ENCODE peak calls at places on chromosomes 5 and 9, in eight cellular contexts. One of them, this sample, is unnamed.

GRCh38 chr5:149801307-149801985 is 71.3 kb downstream of the PPARGC1B start:
- DNase-seq in activated T-helper 1 cell treated with anti-CD3 and anti-CD28 coated beads, Interleukin-2, amount 50 U/mL, for 16 hours: no peak
- DNase-seq in H4: no peak
- DNase-seq in GM12865: peak; percentile 30
- DNase-seq in T-helper 1 cell: no peak
- DNase-seq in nucleus accumbens: no peak
- DNase-seq in activated B cell treated with CpG ODN at 0.5 μM for 24 hours: no peak
- DNase-seq in substantia nigra: no peak
- DNase-seq in this sample: no peak

GRCh38 chr5:14958196-14958595 is 86.6 kb upstream of the ANKH start:
- DNase-seq in activated T-helper 1 cell treated with anti-CD3 and anti-CD28 coated beads, Interleukin-2, amount 50 U/mL, for 16 hours: no peak
- DNase-seq in T-helper 1 cell: no peak
- DNase-seq in GM12865: no peak
- DNase-seq in nucleus accumbens: no peak
- DNase-seq in substantia nigra: no peak
- DNase-seq in H4: no peak
- DNase-seq in activated B cell treated with CpG ODN at 0.5 μM for 24 hours: no peak
- DNase-seq in this sample: no peak

GRCh38 chr9:134858051-134858841 is 22.4 kb upstream of the FCN2 start:
- DNase-seq in GM12865: peak; percentile 85
- DNase-seq in nucleus accumbens: peak; percentile 2
- DNase-seq in T-helper 1 cell: no peak
- DNase-seq in H4: peak; percentile 55
- DNase-seq in activated B cell treated with CpG ODN at 0.5 μM for 24 hours: no peak
- DNase-seq in activated T-helper 1 cell treated with anti-CD3 and anti-CD28 coated beads, Interleukin-2, amount 50 U/mL, for 16 hours: no peak
- DNase-seq in substantia nigra: no peak
- DNase-seq in this sample: no peak

GRCh38 chr9:117245225-117245624 is 169.6 kb downstream of the ASTN2 start:
- DNase-seq in T-helper 1 cell: no peak
- DNase-seq in GM12865: no peak
- DNase-seq in activated T-helper 1 cell treated with anti-CD3 and anti-CD28 coated beads, Interleukin-2, amount 50 U/mL, for 16 hours: no peak
- DNase-seq in activated B cell treated with CpG ODN at 0.5 μM for 24 hours: no peak
- DNase-seq in nucleus accumbens: no peak
- DNase-seq in H4: no peak
- DNase-seq in substantia nigra: peak; percentile 2
- DNase-seq in this sample: no peak

GRCh38 chr5:194603-195209 is 3.4 kb downstream of the LRRC14B start:
- DNase-seq in substantia nigra: no peak
- DNase-seq in T-helper 1 cell: no peak
- DNase-seq in H4: no peak
- DNase-seq in GM12865: no peak
- DNase-seq in activated T-helper 1 cell treated with anti-CD3 and anti-CD28 coated beads, Interleukin-2, amount 50 U/mL, for 16 hours: no peak
- DNase-seq in activated B cell treated with CpG ODN at 0.5 μM for 24 hours: no peak
- DNase-seq in nucleus accumbens: no peak
- DNase-seq in this sample: no peak

GRCh38 chr9:16708638-16709435 is 161.6 kb downstream of the BNC2 start:
- DNase-seq in activated T-helper 1 cell treated with anti-CD3 and anti-CD28 coated beads, Interleukin-2, amount 50 U/mL, for 16 hours: no peak
- DNase-seq in T-helper 1 cell: no peak
- DNase-seq in nucleus accumbens: no peak
- DNase-seq in substantia nigra: no peak
- DNase-seq in H4: no peak
- DNase-seq in GM12865: no peak
- DNase-seq in activated B cell treated with CpG ODN at 0.5 μM for 24 hours: no peak
- DNase-seq in this sample: no peak

GRCh38 chr9:110579763-110580255 is 268 bp upstream of the SVEP1 start:
- DNase-seq in H4: peak; percentile 8
- DNase-seq in nucleus accumbens: peak; percentile 49
- DNase-seq in T-helper 1 cell: no peak
- DNase-seq in activated T-helper 1 cell treated with anti-CD3 and anti-CD28 coated beads, Interleukin-2, amount 50 U/mL, for 16 hours: no peak
- DNase-seq in activated B cell treated with CpG ODN at 0.5 μM for 24 hours: no peak
- DNase-seq in GM12865: no peak
- DNase-seq in substantia nigra: peak; percentile 11
- DNase-seq in this sample: peak; percentile 30

GRCh38 chr9:112063151-112063550 is 111.9 kb downstream of the SUSD1 start:
- DNase-seq in T-helper 1 cell: no peak
- DNase-seq in GM12865: no peak
- DNase-seq in nucleus accumbens: no peak
- DNase-seq in activated B cell treated with CpG ODN at 0.5 μM for 24 hours: no peak
- DNase-seq in H4: no peak
- DNase-seq in activated T-helper 1 cell treated with anti-CD3 and anti-CD28 coated beads, Interleukin-2, amount 50 U/mL, for 16 hours: no peak
- DNase-seq in substantia nigra: no peak
- DNase-seq in this sample: no peak

GRCh38 chr5:32767948-32768427 is 56.9 kb downstream of the NPR3 start:
- DNase-seq in nucleus accumbens: no peak
- DNase-seq in activated B cell treated with CpG ODN at 0.5 μM for 24 hours: no peak
- DNase-seq in activated T-helper 1 cell treated with anti-CD3 and anti-CD28 coated beads, Interleukin-2, amount 50 U/mL, for 16 hours: no peak
- DNase-seq in H4: peak; percentile 92
- DNase-seq in substantia nigra: no peak
- DNase-seq in GM12865: no peak
- DNase-seq in T-helper 1 cell: no peak
- DNase-seq in this sample: no peak

GRCh38 chr5:72166070-72166979 is 59.0 kb downstream of the MAP1B start:
- DNase-seq in nucleus accumbens: peak; percentile 49
- DNase-seq in H4: peak; percentile 85
- DNase-seq in GM12865: no peak
- DNase-seq in activated B cell treated with CpG ODN at 0.5 μM for 24 hours: no peak
- DNase-seq in activated T-helper 1 cell treated with anti-CD3 and anti-CD28 coated beads, Interleukin-2, amount 50 U/mL, for 16 hours: no peak
- DNase-seq in substantia nigra: peak; percentile 65
- DNase-seq in T-helper 1 cell: no peak
- DNase-seq in this sample: peak; percentile 74

GRCh38 chr5:112183103-112183634 is 235.9 kb downstream of the EPB41L4A start:
- DNase-seq in GM12865: no peak
- DNase-seq in activated B cell treated with CpG ODN at 0.5 μM for 24 hours: no peak
- DNase-seq in activated T-helper 1 cell treated with anti-CD3 and anti-CD28 coated beads, Interleukin-2, amount 50 U/mL, for 16 hours: no peak
- DNase-seq in T-helper 1 cell: no peak
- DNase-seq in nucleus accumbens: no peak
- DNase-seq in H4: no peak
- DNase-seq in substantia nigra: no peak
- DNase-seq in this sample: no peak

GRCh38 chr5:139689631-139690384 is 41.7 kb downstream of the CXXC5 start:
- DNase-seq in GM12865: peak; percentile 56
- DNase-seq in nucleus accumbens: peak; percentile 58
- DNase-seq in H4: no peak
- DNase-seq in substantia nigra: no peak
- DNase-seq in T-helper 1 cell: no peak
- DNase-seq in activated B cell treated with CpG ODN at 0.5 μM for 24 hours: no peak
- DNase-seq in activated T-helper 1 cell treated with anti-CD3 and anti-CD28 coated beads, Interleukin-2, amount 50 U/mL, for 16 hours: no peak
- DNase-seq in this sample: peak; percentile 75

GRCh38 chr5:154342211-154342610 is 103.6 kb upstream of the SAP30L start:
- DNase-seq in activated B cell treated with CpG ODN at 0.5 μM for 24 hours: no peak
- DNase-seq in substantia nigra: no peak
- DNase-seq in H4: no peak
- DNase-seq in activated T-helper 1 cell treated with anti-CD3 and anti-CD28 coated beads, Interleukin-2, amount 50 U/mL, for 16 hours: no peak
- DNase-seq in GM12865: no peak
- DNase-seq in T-helper 1 cell: no peak
- DNase-seq in nucleus accumbens: no peak
- DNase-seq in this sample: no peak

GRCh38 chr5:9380108-9380507 is 165.8 kb downstream of the SEMA5A start:
- DNase-seq in activated T-helper 1 cell treated with anti-CD3 and anti-CD28 coated beads, Interleukin-2, amount 50 U/mL, for 16 hours: no peak
- DNase-seq in nucleus accumbens: no peak
- DNase-seq in GM12865: no peak
- DNase-seq in H4: no peak
- DNase-seq in substantia nigra: no peak
- DNase-seq in T-helper 1 cell: no peak
- DNase-seq in activated B cell treated with CpG ODN at 0.5 μM for 24 hours: no peak
- DNase-seq in this sample: no peak

GRCh38 chr5:154653764-154654483 is 101.3 kb upstream of the LARP1 start:
- DNase-seq in nucleus accumbens: no peak
- DNase-seq in activated B cell treated with CpG ODN at 0.5 μM for 24 hours: no peak
- DNase-seq in activated T-helper 1 cell treated with anti-CD3 and anti-CD28 coated beads, Interleukin-2, amount 50 U/mL, for 16 hours: no peak
- DNase-seq in T-helper 1 cell: no peak
- DNase-seq in substantia nigra: no peak
- DNase-seq in GM12865: no peak
- DNase-seq in H4: no peak
- DNase-seq in this sample: no peak

GRCh38 chr5:172005708-172006377 is 595 bp downstream of the FBXW11 start:
- DNase-seq in nucleus accumbens: peak; percentile 46
- DNase-seq in activated B cell treated with CpG ODN at 0.5 μM for 24 hours: no peak
- DNase-seq in H4: no peak
- DNase-seq in T-helper 1 cell: no peak
- DNase-seq in substantia nigra: peak; percentile 43
- DNase-seq in activated T-helper 1 cell treated with anti-CD3 and anti-CD28 coated beads, Interleukin-2, amount 50 U/mL, for 16 hours: no peak
- DNase-seq in GM12865: peak; percentile 24
- DNase-seq in this sample: no peak

GRCh38 chr5:172235827-172236749 is 42.1 kb downstream of the EFCAB9 start:
- DNase-seq in T-helper 1 cell: no peak
- DNase-seq in H4: no peak
- DNase-seq in GM12865: no peak
- DNase-seq in activated T-helper 1 cell treated with anti-CD3 and anti-CD28 coated beads, Interleukin-2, amount 50 U/mL, for 16 hours: no peak
- DNase-seq in substantia nigra: no peak
- DNase-seq in nucleus accumbens: no peak
- DNase-seq in activated B cell treated with CpG ODN at 0.5 μM for 24 hours: no peak
- DNase-seq in this sample: no peak

GRCh38 chr9:127267793-127268507 is 3.4 kb downstream of the GARNL3 start:
- DNase-seq in activated T-helper 1 cell treated with anti-CD3 and anti-CD28 coated beads, Interleukin-2, amount 50 U/mL, for 16 hours: no peak
- DNase-seq in GM12865: peak; percentile 74
- DNase-seq in H4: no peak
- DNase-seq in nucleus accumbens: no peak
- DNase-seq in T-helper 1 cell: no peak
- DNase-seq in substantia nigra: no peak
- DNase-seq in activated B cell treated with CpG ODN at 0.5 μM for 24 hours: no peak
- DNase-seq in this sample: no peak

GRCh38 chr9:88574993-88575392 is 40.0 kb downstream of the NXNL2 start:
- DNase-seq in activated B cell treated with CpG ODN at 0.5 μM for 24 hours: no peak
- DNase-seq in activated T-helper 1 cell treated with anti-CD3 and anti-CD28 coated beads, Interleukin-2, amount 50 U/mL, for 16 hours: no peak
- DNase-seq in nucleus accumbens: no peak
- DNase-seq in T-helper 1 cell: no peak
- DNase-seq in H4: peak; percentile 30
- DNase-seq in substantia nigra: no peak
- DNase-seq in GM12865: no peak
- DNase-seq in this sample: no peak

GRCh38 chr9:106528158-106528557 is 334.8 kb upstream of the ZNF462 start:
- DNase-seq in activated T-helper 1 cell treated with anti-CD3 and anti-CD28 coated beads, Interleukin-2, amount 50 U/mL, for 16 hours: no peak
- DNase-seq in activated B cell treated with CpG ODN at 0.5 μM for 24 hours: no peak
- DNase-seq in GM12865: no peak
- DNase-seq in T-helper 1 cell: no peak
- DNase-seq in H4: no peak
- DNase-seq in nucleus accumbens: no peak
- DNase-seq in substantia nigra: no peak
- DNase-seq in this sample: no peak

GRCh38 chr9:127347831-127348699 is 48.9 kb upstream of the SLC2A8 start:
- DNase-seq in H4: peak; percentile 41
- DNase-seq in T-helper 1 cell: no peak
- DNase-seq in nucleus accumbens: no peak
- DNase-seq in activated B cell treated with CpG ODN at 0.5 μM for 24 hours: no peak
- DNase-seq in GM12865: peak; percentile 20
- DNase-seq in substantia nigra: no peak
- DNase-seq in activated T-helper 1 cell treated with anti-CD3 and anti-CD28 coated beads, Interleukin-2, amount 50 U/mL, for 16 hours: no peak
- DNase-seq in this sample: peak; percentile 19

GRCh38 chr9:28456886-28457285 is 883.6 kb upstream of the C9orf72 start:
- DNase-seq in substantia nigra: no peak
- DNase-seq in GM12865: no peak
- DNase-seq in activated B cell treated with CpG ODN at 0.5 μM for 24 hours: no peak
- DNase-seq in T-helper 1 cell: no peak
- DNase-seq in activated T-helper 1 cell treated with anti-CD3 and anti-CD28 coated beads, Interleukin-2, amount 50 U/mL, for 16 hours: no peak
- DNase-seq in nucleus accumbens: no peak
- DNase-seq in H4: no peak
- DNase-seq in this sample: no peak

GRCh38 chr9:91302831-91303230 is 58.9 kb downstream of the AUH start:
- DNase-seq in activated T-helper 1 cell treated with anti-CD3 and anti-CD28 coated beads, Interleukin-2, amount 50 U/mL, for 16 hours: no peak
- DNase-seq in T-helper 1 cell: no peak
- DNase-seq in activated B cell treated with CpG ODN at 0.5 μM for 24 hours: no peak
- DNase-seq in GM12865: no peak
- DNase-seq in H4: peak; percentile 72
- DNase-seq in nucleus accumbens: no peak
- DNase-seq in substantia nigra: no peak
- DNase-seq in this sample: no peak

GRCh38 chr5:143041-143440 is 48.3 kb upstream of the LRRC14B start:
- DNase-seq in activated B cell treated with CpG ODN at 0.5 μM for 24 hours: no peak
- DNase-seq in nucleus accumbens: no peak
- DNase-seq in T-helper 1 cell: no peak
- DNase-seq in substantia nigra: no peak
- DNase-seq in activated T-helper 1 cell treated with anti-CD3 and anti-CD28 coated beads, Interleukin-2, amount 50 U/mL, for 16 hours: no peak
- DNase-seq in GM12865: no peak
- DNase-seq in H4: no peak
- DNase-seq in this sample: no peak

GRCh38 chr5:122805481-122805880 is 30.6 kb downstream of the SNX2 start:
- DNase-seq in H4: no peak
- DNase-seq in substantia nigra: no peak
- DNase-seq in activated T-helper 1 cell treated with anti-CD3 and anti-CD28 coated beads, Interleukin-2, amount 50 U/mL, for 16 hours: no peak
- DNase-seq in nucleus accumbens: no peak
- DNase-seq in GM12865: no peak
- DNase-seq in T-helper 1 cell: no peak
- DNase-seq in activated B cell treated with CpG ODN at 0.5 μM for 24 hours: no peak
- DNase-seq in this sample: no peak

GRCh38 chr5:125485003-125485641 is 738.7 kb upstream of the ZNF608 start:
- DNase-seq in H4: peak; percentile 100
- DNase-seq in substantia nigra: no peak
- DNase-seq in activated B cell treated with CpG ODN at 0.5 μM for 24 hours: no peak
- DNase-seq in T-helper 1 cell: no peak
- DNase-seq in GM12865: peak; percentile 17
- DNase-seq in activated T-helper 1 cell treated with anti-CD3 and anti-CD28 coated beads, Interleukin-2, amount 50 U/mL, for 16 hours: no peak
- DNase-seq in nucleus accumbens: peak; percentile 53
- DNase-seq in this sample: peak; percentile 77

GRCh38 chr9:2066312-2067273 is 51.4 kb downstream of the SMARCA2 start:
- DNase-seq in activated T-helper 1 cell treated with anti-CD3 and anti-CD28 coated beads, Interleukin-2, amount 50 U/mL, for 16 hours: no peak
- DNase-seq in nucleus accumbens: no peak
- DNase-seq in GM12865: no peak
- DNase-seq in substantia nigra: no peak
- DNase-seq in T-helper 1 cell: no peak
- DNase-seq in activated B cell treated with CpG ODN at 0.5 μM for 24 hours: no peak
- DNase-seq in H4: no peak
- DNase-seq in this sample: no peak

GRCh38 chr9:107395126-107395525 is 94.4 kb downstream of the KLF4 start:
- DNase-seq in activated T-helper 1 cell treated with anti-CD3 and anti-CD28 coated beads, Interleukin-2, amount 50 U/mL, for 16 hours: no peak
- DNase-seq in activated B cell treated with CpG ODN at 0.5 μM for 24 hours: no peak
- DNase-seq in T-helper 1 cell: no peak
- DNase-seq in H4: no peak
- DNase-seq in substantia nigra: no peak
- DNase-seq in GM12865: no peak
- DNase-seq in nucleus accumbens: no peak
- DNase-seq in this sample: no peak

GRCh38 chr9:114936566-114936965 is 6.2 kb upstream of the TNFSF8 start:
- DNase-seq in nucleus accumbens: no peak
- DNase-seq in substantia nigra: no peak
- DNase-seq in T-helper 1 cell: no peak
- DNase-seq in activated T-helper 1 cell treated with anti-CD3 and anti-CD28 coated beads, Interleukin-2, amount 50 U/mL, for 16 hours: no peak
- DNase-seq in H4: no peak
- DNase-seq in GM12865: no peak
- DNase-seq in activated B cell treated with CpG ODN at 0.5 μM for 24 hours: no peak
- DNase-seq in this sample: no peak

GRCh38 chr9:34443533-34443932 is 14.8 kb downstream of the FAM219A start:
- DNase-seq in GM12865: no peak
- DNase-seq in H4: no peak
- DNase-seq in T-helper 1 cell: no peak
- DNase-seq in activated T-helper 1 cell treated with anti-CD3 and anti-CD28 coated beads, Interleukin-2, amount 50 U/mL, for 16 hours: no peak
- DNase-seq in nucleus accumbens: no peak
- DNase-seq in activated B cell treated with CpG ODN at 0.5 μM for 24 hours: no peak
- DNase-seq in substantia nigra: no peak
- DNase-seq in this sample: no peak

GRCh38 chr5:14153932-14154646 is 10.9 kb downstream of the TRIO start:
- DNase-seq in GM12865: peak; percentile 52
- DNase-seq in activated B cell treated with CpG ODN at 0.5 μM for 24 hours: no peak
- DNase-seq in activated T-helper 1 cell treated with anti-CD3 and anti-CD28 coated beads, Interleukin-2, amount 50 U/mL, for 16 hours: no peak
- DNase-seq in substantia nigra: peak; percentile 47
- DNase-seq in H4: peak; percentile 83
- DNase-seq in nucleus accumbens: peak; percentile 8
- DNase-seq in T-helper 1 cell: no peak
- DNase-seq in this sample: peak; percentile 46

This sample was measured in midbrain.